ENCODE peak calls at places on chromosomes 6 and 20, in six cellular contexts. N is AG09309; O is AG20443; V is activated naive CD4-positive, alpha-beta T cell; W is iPS-NIHi11; S is NCI-H1092 treated with DMSO at 0.1 percent for 48 hours. B is an unnamed sample.

GRCh38 chr6:70686548-70687133 is 19.0 kb downstream of the SMAP1 start:
- DNase-seq in S (peak; percentile 19), V (no peak), W (no peak), N (no peak), O (peak; percentile 19), B (peak; percentile 44)

GRCh38 chr20:51910202-51911050 is 108.1 kb upstream of the SALL4 start:
- DNase-seq in V (no peak), W (peak; percentile 49), S (no peak), O (no peak), N (peak; percentile 4), B (no peak)

GRCh38 chr6:16625319-16626240 is 135.7 kb downstream of the ATXN1 start:
- DNase-seq in S (no peak), W (no peak), V (no peak), O (peak; percentile 15), N (no peak), B (no peak)

GRCh38 chr6:169965239-169965638 is 213.8 kb downstream of the ERMARD start:
- DNase-seq in O (no peak), W (no peak), V (no peak), N (no peak), S (no peak), B (no peak)

GRCh38 chr6:99138445-99138844 is 190.7 kb upstream of the FBXL4 start:
- DNase-seq in S (peak; percentile 40), O (no peak), V (no peak), N (no peak), W (no peak), B (peak; percentile 63)

GRCh38 chr20:13364278-13365170 is 143.4 kb downstream of the ISM1 start:
- DNase-seq in V (no peak), N (no peak), S (no peak), O (no peak), W (no peak), B (no peak)

GRCh38 chr6:57198926-57199636 is 23.0 kb downstream of the RAB23 start:
- DNase-seq in N (no peak), V (no peak), O (no peak), S (no peak), W (peak; percentile 22), B (no peak)

GRCh38 chr6:1695546-1696494 is 86.1 kb downstream of the FOXC1 start:
- DNase-seq in N (no peak), V (no peak), W (no peak), O (peak; percentile 29), S (no peak), B (no peak)

GRCh38 chr6:3725145-3726015 is 26.1 kb downstream of the PXDC1 start:
- DNase-seq in W (no peak), S (no peak), O (peak; percentile 55), N (no peak), V (no peak), B (no peak)

GRCh38 chr20:32067234-32067821 is 15.3 kb downstream of the HCK start:
- DNase-seq in S (no peak), W (no peak), V (no peak), O (peak; percentile 82), N (peak; percentile 88), B (no peak)

GRCh38 chr20:54123587-54124180 is 50.1 kb downstream of the CYP24A1 start:
- DNase-seq in O (peak; percentile 78), V (no peak), N (peak; percentile 94), W (peak; percentile 52), S (no peak), B (no peak)